ENCODE peak calls at places on chromosomes 3 and 15, in five cellular contexts. N, U, A, Z and E are unnamed samples.

GRCh38 chr15:63463793-63464192 is 40.6 kb upstream of the USP3 start:
- DNase-seq in Z (no peak), U (no peak), A (no peak), N (no peak), E (no peak)

GRCh38 chr15:62209322-62209721 is 44.2 kb upstream of the C2CD4B start:
- DNase-seq in U (no peak), N (no peak), Z (no peak), A (no peak), E (no peak)

GRCh38 chr3:71103430-71103881 is 480.1 kb downstream of the FOXP1 start:
- DNase-seq in U (peak), A (peak), Z (no peak), N (no peak), E (peak)

GRCh38 chr3:108319428-108320053 is 23.2 kb downstream of the HHLA2 start:
- DNase-seq in U (no peak), Z (no peak), A (peak), N (no peak), E (no peak)

GRCh38 chr3:29140706-29141105 is 140.2 kb upstream of the RBMS3 start:
- DNase-seq in Z (no peak), U (no peak), A (no peak), N (no peak), E (no peak)

GRCh38 chr3:187782008-187782407 is 36.7 kb upstream of the BCL6 start:
- DNase-seq in N (no peak), Z (no peak), U (no peak), A (no peak), E (no peak)

GRCh38 chr3:150253622-150254021 is 154.5 kb upstream of the TSC22D2 start:
- DNase-seq in A (no peak), U (no peak), Z (no peak), N (no peak), E (no peak)

GRCh38 chr15:75452968-75453702 is 1.6 kb upstream of the SIN3A start:
- DNase-seq in Z (peak), A (peak), U (peak), N (no peak), E (peak)

GRCh38 chr15:69265347-69265955 is 33.3 kb upstream of the PAQR5 start:
- DNase-seq in N (no peak), Z (no peak), A (peak), U (no peak), E (peak)

GRCh38 chr3:6179761-6180160 is 681.2 kb upstream of the GRM7 start:
- DNase-seq in Z (no peak), A (no peak), U (no peak), N (no peak), E (no peak)

GRCh38 chr15:77497942-77498361 is 77.3 kb downstream of the HMG20A start:
- DNase-seq in Z (no peak), U (no peak), N (no peak), A (peak), E (peak)

GRCh38 chr3:8929860-8930259 is 33.4 kb downstream of the RAD18 start:
- DNase-seq in A (no peak), Z (no peak), N (no peak), U (no peak), E (no peak)

DNA sequence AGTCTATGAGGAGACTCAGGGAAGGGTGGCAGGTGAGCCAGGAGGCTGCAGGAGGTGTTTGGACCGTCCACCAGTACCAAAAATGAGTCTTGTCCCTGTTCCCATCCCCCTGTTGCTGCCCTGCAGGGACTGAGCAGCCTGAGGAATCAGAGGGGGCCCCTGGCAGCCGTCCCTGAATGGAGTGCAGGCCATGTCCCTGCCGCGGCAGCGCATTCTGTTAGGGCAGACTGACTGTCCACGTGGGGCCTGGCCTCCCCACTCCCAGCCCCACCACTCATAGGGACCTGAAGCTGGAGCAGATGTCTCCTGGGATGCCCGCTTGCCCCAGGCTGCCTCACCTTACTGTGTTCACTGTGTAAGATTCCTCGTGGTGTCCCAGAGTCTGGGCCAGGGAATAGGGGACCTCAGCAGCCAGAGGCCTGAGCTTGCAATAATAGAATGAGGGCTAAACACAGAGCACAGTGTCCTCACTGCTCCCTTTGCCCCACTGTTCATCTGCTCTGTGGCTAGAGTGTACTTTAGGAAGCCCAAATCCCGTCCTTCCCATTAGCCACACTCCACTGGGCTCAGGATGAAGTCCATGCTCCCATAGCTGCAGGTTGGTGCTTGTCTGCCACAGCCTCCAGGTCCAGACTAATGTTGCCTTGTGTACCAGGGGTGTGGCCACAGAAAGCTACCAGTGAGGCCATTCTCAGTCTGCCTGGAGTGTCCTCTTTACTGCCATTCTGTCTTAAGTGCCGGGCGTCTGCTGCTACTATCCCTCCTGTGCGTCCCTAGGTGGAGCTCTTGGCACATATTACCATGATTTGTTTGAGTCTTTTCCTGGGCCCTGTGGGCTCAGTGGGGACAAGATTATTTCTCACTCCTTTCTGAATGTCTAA is 63.2 kb downstream of the HCN4 start:
- DNase-seq in N (peak), Z (no peak), U (no peak), A (peak), E (peak)
- TF ChIP-seq CTCF in N (peak), Z (peak), U (peak), A (peak), E (peak)

GRCh38 chr3:63344676-63345075 is 66.6 kb downstream of the SYNPR start:
- DNase-seq in U (no peak), A (no peak), N (no peak), Z (no peak), E (no peak)
- H3K4me3 ChIP-seq in U (no peak), A (no peak), N (no peak), Z (no peak), E (no peak)

DNA sequence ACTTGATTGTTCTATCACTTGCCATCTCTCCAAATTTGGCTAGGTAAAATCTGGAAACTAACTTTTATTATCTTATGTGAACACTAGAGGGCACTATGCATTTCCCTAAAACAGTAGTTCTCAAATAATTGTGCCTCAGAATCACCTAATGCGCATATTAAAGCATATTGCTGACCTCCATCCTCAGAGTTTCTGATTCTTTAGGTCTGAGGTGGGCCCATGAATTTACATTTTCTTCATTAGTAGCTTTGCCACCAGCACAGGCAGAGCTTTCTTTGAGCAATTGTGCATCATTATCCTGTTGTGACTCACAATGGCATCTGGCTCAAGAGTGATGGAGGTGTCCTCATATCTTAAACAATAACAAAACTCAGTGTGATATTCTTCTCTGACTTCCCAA is 17.5 kb upstream of the BCHE start:
- DNase-seq in N (no peak), A (peak), Z (no peak), U (no peak), E (peak)
- TF ChIP-seq CTCF in N (no peak), A (peak), Z (peak), U (peak), E (peak)

DNA sequence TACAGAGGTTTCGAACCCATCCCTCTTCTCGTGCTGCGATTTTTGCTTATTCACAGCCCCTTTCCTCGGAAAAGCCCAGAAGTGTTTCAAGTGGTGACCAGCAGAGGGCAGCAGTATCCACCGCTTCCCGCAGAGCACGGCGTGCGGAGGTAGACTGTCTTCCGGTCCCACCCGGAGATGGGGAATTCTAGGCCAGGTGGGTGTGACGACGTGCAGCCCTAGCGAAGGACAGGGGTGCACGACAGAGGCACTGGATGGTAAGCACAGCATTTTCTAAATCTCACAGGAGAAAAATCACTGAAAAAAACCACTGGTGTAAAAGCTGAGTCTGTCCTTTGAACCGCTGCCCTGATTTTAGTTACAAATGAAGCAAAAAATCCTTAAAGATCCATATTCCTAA is 7.4 kb upstream of the PSMD6 start:
- DNase-seq in A (peak), U (peak), Z (peak), N (peak), E (peak)
- H3K4me3 ChIP-seq in A (no peak), U (peak), Z (peak), N (no peak), E (peak)

DNA sequence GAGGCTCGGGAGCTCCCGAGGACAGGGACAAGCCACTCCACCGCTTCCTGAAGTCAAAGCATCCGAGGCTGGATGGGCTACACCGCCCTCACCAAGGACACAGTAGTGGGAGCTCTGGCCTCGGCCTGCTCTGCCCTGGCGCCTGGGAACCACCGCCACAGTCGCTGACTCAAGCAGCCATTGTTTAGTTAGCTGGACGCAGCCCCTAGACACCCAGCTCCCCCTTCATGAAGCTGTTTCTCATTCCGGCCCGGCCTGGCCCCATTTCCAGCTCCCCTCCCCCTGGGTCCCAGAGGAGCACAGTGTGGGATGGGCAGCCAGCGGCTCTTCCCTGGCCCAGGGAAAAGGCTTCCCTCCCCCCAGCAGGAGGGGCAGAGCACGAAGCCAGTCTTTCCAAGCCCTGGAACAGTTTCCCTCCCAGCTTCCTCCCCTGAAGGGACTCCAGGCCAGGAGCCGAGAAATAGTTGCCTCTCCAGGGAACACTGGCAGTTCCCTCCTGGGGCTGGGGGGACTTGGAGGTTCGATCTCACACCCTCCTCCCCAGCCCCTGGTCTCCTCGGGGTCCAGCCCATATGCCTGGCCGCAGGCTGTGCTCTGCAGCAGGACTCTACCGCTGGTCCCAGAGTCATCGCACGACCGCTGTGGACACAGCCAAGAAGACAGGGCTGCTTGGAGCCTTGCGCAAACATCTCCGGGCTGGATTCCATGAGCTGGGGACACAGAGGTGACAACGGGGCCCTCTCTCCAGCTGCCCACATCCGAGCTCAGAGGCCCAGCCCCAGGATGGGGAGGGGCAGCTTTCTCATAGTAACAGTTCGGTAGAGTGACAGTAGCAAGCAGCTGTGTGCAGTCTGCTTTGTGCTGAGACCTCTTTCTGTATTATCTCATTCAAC is 10.0 kb downstream of the PLXND1 start:
- DNase-seq in U (no peak), N (no peak), A (peak), Z (no peak), E (peak)
- TF ChIP-seq CTCF in U (no peak), N (no peak), A (peak), Z (no peak), E (no peak)

GRCh38 chr3:149221783-149222517 is at the start of gene CP:
- DNase-seq in U (no peak), Z (no peak), N (no peak), A (peak), E (no peak)
- H3K4me3 ChIP-seq in U (no peak), Z (no peak), N (no peak), A (no peak), E (no peak)

GRCh38 chr15:40336129-40337122 is 4.3 kb downstream of the CCDC9B start:
- DNase-seq in U (peak), A (no peak), N (no peak), Z (no peak), E (no peak)
- TF ChIP-seq CTCF in U (no peak), A (peak), N (no peak), Z (no peak), E (peak)